ENCODE peak calls at places on chromosomes 6 and 20, in seven cellular contexts. One of them, this sample, is unnamed.

GRCh38 chr6:32190054-32190945 is at the start of gene PBX2:
- DNase-seq in T47D: peak
- DNase-seq in K562: peak
- DNase-seq in HepG2: peak
- DNase-seq in H1: peak
- DNase-seq in HCT116: peak
- DNase-seq in SK-N-SH: peak
- DNase-seq in this sample: peak

GRCh38 chr6:155418017-155418749 is 37.5 kb downstream of the NOX3 start:
- DNase-seq in T47D: no peak
- DNase-seq in HepG2: no peak
- DNase-seq in K562: no peak
- DNase-seq in H1: no peak
- DNase-seq in SK-N-SH: no peak
- DNase-seq in HCT116: no peak
- DNase-seq in this sample: peak

GRCh38 chr6:100228437-100229424 is 234.7 kb upstream of the MCHR2 start:
- DNase-seq in K562: peak
- DNase-seq in H1: peak
- DNase-seq in SK-N-SH: peak
- DNase-seq in HCT116: peak
- DNase-seq in T47D: peak
- DNase-seq in HepG2: peak
- DNase-seq in this sample: peak

GRCh38 chr6:93786474-93787330 is 367.3 kb upstream of the EPHA7 start:
- DNase-seq in HepG2: no peak
- DNase-seq in K562: no peak
- DNase-seq in HCT116: no peak
- DNase-seq in H1: no peak
- DNase-seq in SK-N-SH: no peak
- DNase-seq in T47D: no peak
- DNase-seq in this sample: no peak

GRCh38 chr6:39389372-39389767 is 66.9 kb upstream of the KCNK16 start:
- DNase-seq in H1: no peak
- DNase-seq in HepG2: no peak
- DNase-seq in K562: no peak
- DNase-seq in SK-N-SH: peak
- DNase-seq in HCT116: no peak
- DNase-seq in T47D: peak
- DNase-seq in this sample: no peak

GRCh38 chr20:63958964-63959698 is 2.9 kb upstream of the UCKL1 start:
- DNase-seq in HCT116: no peak
- DNase-seq in HepG2: no peak
- DNase-seq in T47D: no peak
- DNase-seq in K562: no peak
- DNase-seq in SK-N-SH: no peak
- DNase-seq in H1: no peak
- DNase-seq in this sample: no peak

GRCh38 chr6:13710552-13711383 is 867 bp downstream of the RANBP9 start:
- DNase-seq in K562: peak
- DNase-seq in HCT116: no peak
- DNase-seq in T47D: peak
- DNase-seq in HepG2: peak
- DNase-seq in SK-N-SH: peak
- DNase-seq in H1: peak
- DNase-seq in this sample: no peak

GRCh38 chr6:12941422-12941821 is 224.9 kb downstream of the PHACTR1 start:
- DNase-seq in SK-N-SH: no peak
- DNase-seq in H1: no peak
- DNase-seq in HCT116: no peak
- DNase-seq in HepG2: no peak
- DNase-seq in K562: no peak
- DNase-seq in T47D: no peak
- DNase-seq in this sample: no peak

GRCh38 chr6:388202-388903 is 3.2 kb upstream of the IRF4 start:
- DNase-seq in HCT116: no peak
- DNase-seq in T47D: no peak
- DNase-seq in K562: no peak
- DNase-seq in SK-N-SH: no peak
- DNase-seq in HepG2: no peak
- DNase-seq in H1: no peak
- DNase-seq in this sample: no peak

GRCh38 chr6:1076531-1077453 is 235.1 kb upstream of the FOXQ1 start:
- DNase-seq in HCT116: no peak
- DNase-seq in SK-N-SH: no peak
- DNase-seq in HepG2: no peak
- DNase-seq in K562: no peak
- DNase-seq in T47D: no peak
- DNase-seq in H1: no peak
- DNase-seq in this sample: no peak

GRCh38 chr6:44039191-44039719 is 88.0 kb downstream of the MRPL14 start:
- DNase-seq in T47D: no peak
- DNase-seq in SK-N-SH: no peak
- DNase-seq in H1: no peak
- DNase-seq in HCT116: no peak
- DNase-seq in HepG2: no peak
- DNase-seq in K562: no peak
- DNase-seq in this sample: no peak

GRCh38 chr6:36984581-36985383 is 1.2 kb downstream of the MTCH1 start:
- DNase-seq in H1: peak
- DNase-seq in SK-N-SH: peak
- DNase-seq in HCT116: peak
- DNase-seq in T47D: no peak
- DNase-seq in HepG2: no peak
- DNase-seq in K562: peak
- DNase-seq in this sample: no peak

GRCh38 chr6:26056583-26057350 is 30.5 kb upstream of the HFE start:
- DNase-seq in SK-N-SH: peak
- DNase-seq in HepG2: peak
- DNase-seq in HCT116: no peak
- DNase-seq in K562: peak
- DNase-seq in H1: no peak
- DNase-seq in T47D: peak
- DNase-seq in this sample: no peak

DNA sequence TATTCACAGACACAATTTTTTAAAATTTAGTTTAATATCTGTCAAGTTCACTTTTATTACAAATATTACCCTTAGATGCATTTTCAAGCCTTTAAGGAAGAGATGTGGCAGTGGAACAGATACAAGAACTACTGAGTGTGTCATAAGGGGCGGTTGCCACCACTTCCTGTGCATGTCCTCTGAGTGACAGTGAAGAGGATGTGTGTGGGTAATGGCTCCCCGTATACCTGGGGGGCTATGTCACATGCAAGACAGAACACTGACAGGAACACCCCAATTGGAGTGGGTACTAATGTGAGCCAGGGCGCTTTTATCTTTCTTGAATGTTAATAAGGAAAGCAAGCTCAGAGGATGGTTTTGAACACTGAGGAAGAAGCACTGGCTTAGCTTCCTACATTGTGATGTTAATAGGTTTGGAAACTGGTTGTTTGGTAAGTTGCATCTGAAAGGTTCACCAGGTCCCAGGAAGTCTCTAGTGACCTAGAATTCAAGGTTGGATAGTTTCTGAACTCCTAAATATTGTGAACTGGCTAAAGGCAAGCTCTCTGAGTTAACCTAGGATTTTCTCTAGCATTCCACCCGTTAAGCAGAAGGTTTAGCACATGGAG is 83.4 kb upstream of the ASF1A start:
- DNase-seq in HepG2: no peak
- DNase-seq in SK-N-SH: no peak
- DNase-seq in T47D: no peak
- DNase-seq in HCT116: no peak
- DNase-seq in H1: no peak
- DNase-seq in K562: no peak
- DNase-seq in this sample: no peak
- TF ChIP-seq JUND in HepG2: no peak
- TF ChIP-seq JUND in SK-N-SH: no peak
- TF ChIP-seq JUND in T47D: no peak
- TF ChIP-seq JUND in HCT116: no peak
- TF ChIP-seq JUND in H1: no peak
- TF ChIP-seq JUND in K562: no peak
- TF ChIP-seq JUND in this sample: no peak

DNA sequence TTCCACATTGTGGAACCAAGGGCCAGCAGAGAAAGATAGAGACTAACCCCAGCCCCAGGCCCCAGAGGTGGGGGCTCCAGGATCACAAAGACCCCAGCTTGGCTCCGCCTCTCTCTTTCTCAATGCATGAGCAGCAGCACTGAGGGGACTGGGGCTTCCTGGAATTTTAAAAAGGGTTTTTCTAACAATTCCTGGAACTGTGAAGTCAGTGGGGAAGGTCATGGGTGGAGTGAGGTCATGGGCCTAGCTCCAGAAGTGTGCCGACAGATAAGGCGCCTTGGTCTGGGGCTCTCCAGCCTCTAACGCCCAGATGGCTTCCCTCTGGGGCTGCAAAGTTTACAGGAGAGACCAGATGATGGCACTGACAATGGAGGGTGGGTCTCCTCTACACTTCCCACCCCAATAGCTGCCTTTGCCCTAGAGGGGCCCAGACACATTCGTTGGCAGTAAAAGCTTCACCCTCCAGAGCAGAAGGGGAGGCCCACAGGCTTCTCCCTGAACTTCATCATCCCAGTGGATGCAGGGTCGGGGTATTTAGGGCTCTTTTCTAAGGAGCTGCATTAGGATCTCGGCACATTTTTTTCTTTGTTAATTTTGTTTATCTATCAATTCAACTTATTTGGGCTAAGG is 46.9 kb upstream of the CD93 start:
- DNase-seq in SK-N-SH: no peak
- DNase-seq in HepG2: no peak
- DNase-seq in T47D: no peak
- DNase-seq in HCT116: no peak
- DNase-seq in H1: no peak
- DNase-seq in K562: peak
- DNase-seq in this sample: no peak
- TF ChIP-seq JUND in SK-N-SH: no peak
- TF ChIP-seq JUND in HepG2: no peak
- TF ChIP-seq JUND in T47D: no peak
- TF ChIP-seq JUND in HCT116: no peak
- TF ChIP-seq JUND in H1: no peak
- TF ChIP-seq JUND in K562: peak
- TF ChIP-seq JUND in this sample: no peak

GRCh38 chr6:64838726-64839125 is 868.3 kb downstream of the EYS start:
- DNase-seq in HepG2: no peak
- DNase-seq in T47D: no peak
- DNase-seq in SK-N-SH: no peak
- DNase-seq in K562: no peak
- DNase-seq in HCT116: no peak
- DNase-seq in H1: no peak
- DNase-seq in this sample: no peak
- TF ChIP-seq JUND in HepG2: no peak
- TF ChIP-seq JUND in T47D: no peak
- TF ChIP-seq JUND in SK-N-SH: no peak
- TF ChIP-seq JUND in K562: no peak
- TF ChIP-seq JUND in HCT116: no peak
- TF ChIP-seq JUND in H1: no peak
- TF ChIP-seq JUND in this sample: no peak

DNA sequence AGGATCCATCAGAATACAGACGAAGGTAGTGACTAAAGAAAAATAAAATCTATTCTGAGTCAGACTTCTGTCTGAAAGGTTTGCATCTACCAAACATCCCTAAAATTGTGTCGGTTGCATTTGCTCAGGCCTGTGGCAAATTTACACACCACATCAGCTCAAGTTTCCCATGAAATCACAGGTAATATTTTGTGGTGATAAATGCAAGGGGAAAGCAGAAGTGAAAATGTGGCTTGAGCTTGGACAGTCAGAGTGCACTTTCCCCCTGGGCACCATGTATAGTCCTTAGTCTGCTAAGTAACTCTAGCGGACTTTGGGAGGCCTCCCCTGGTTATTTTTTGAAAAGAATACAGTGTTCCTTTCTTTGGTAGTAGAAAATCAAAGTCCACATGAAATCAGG is 159.1 kb downstream of the PKHD1 start:
- DNase-seq in K562: no peak
- DNase-seq in T47D: no peak
- DNase-seq in H1: no peak
- DNase-seq in HCT116: no peak
- DNase-seq in SK-N-SH: no peak
- DNase-seq in HepG2: no peak
- DNase-seq in this sample: peak
- TF ChIP-seq JUND in K562: no peak
- TF ChIP-seq JUND in T47D: no peak
- TF ChIP-seq JUND in H1: no peak
- TF ChIP-seq JUND in HCT116: no peak
- TF ChIP-seq JUND in SK-N-SH: no peak
- TF ChIP-seq JUND in HepG2: no peak
- TF ChIP-seq JUND in this sample: no peak

DNA sequence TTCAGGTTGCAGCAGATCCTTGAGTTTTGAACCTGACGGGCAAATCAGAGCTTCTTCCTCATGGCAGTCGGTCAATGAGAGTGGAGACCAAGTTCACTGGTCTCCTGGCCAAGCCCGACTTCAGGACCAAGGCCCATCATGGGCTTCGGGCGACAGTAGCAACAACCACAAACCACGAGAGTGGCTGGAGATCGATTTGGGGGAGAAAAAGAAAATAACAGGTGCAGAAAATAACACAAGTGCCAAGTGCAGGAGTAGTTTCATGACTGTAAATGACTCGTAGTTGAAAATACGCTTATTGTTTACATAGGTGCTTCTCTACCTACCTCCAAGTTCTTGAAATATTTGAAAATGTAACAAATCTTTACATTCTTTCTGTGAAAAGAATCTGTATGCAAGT is 56.1 kb downstream of the DCBLD1 start:
- DNase-seq in H1: no peak
- DNase-seq in K562: no peak
- DNase-seq in HCT116: no peak
- DNase-seq in SK-N-SH: no peak
- DNase-seq in HepG2: no peak
- DNase-seq in T47D: no peak
- DNase-seq in this sample: no peak
- TF ChIP-seq JUND in H1: no peak
- TF ChIP-seq JUND in K562: no peak
- TF ChIP-seq JUND in HCT116: no peak
- TF ChIP-seq JUND in SK-N-SH: no peak
- TF ChIP-seq JUND in HepG2: no peak
- TF ChIP-seq JUND in T47D: no peak
- TF ChIP-seq JUND in this sample: no peak